ENCODE peak calls at places on chromosomes 3 and 15, in six cellular contexts. E is mesothelial cell of epicardium; K is NCI-H2081; J is activated T-helper 1 cell treated with anti-CD3 and anti-CD28 coated beads, Interleukin-12 subunit alpha, Interleukin-12 subunit beta, Interleukin-2, Interleukin-4 antibody, amounts not matched to agents 30 ng/mL and 10 ng/mL and 1 ng/mL, durations not matched to agents 14 hours and 24 hours and 36 hours; V is T-helper 9 cell; B is GM23338. T is an unnamed sample.
A peak's percentile ranks its signal among the peaks of the same experiment; 100 is the strongest.

GRCh38 chr3:123790254-123791072 is 93.7 kb downstream of the MYLK start:
- DNase-seq in E (no peak), K (no peak), J (no peak), V (no peak), B (no peak), T (no peak)

GRCh38 chr3:56484096-56484495 is 15.8 kb upstream of the ERC2 start:
- DNase-seq in E (no peak), K (no peak), J (no peak), V (no peak), B (no peak), T (no peak)

GRCh38 chr3:187281191-187281714 is 10.3 kb downstream of the MASP1 start:
- DNase-seq in E (no peak), K (no peak), J (no peak), V (no peak), B (peak; percentile 50), T (peak; percentile 35)

GRCh38 chr15:52730163-52730562 is 51.0 kb upstream of the ATOSA start:
- DNase-seq in E (no peak), K (no peak), J (no peak), V (peak; percentile 8), B (no peak), T (no peak)

GRCh38 chr3:119352863-119353527 is 58.8 kb downstream of the ARHGAP31 start:
- DNase-seq in E (no peak), K (no peak), J (no peak), V (no peak), B (peak; percentile 54), T (no peak)

GRCh38 chr15:90151989-90152645 is 49.0 kb upstream of the SEMA4B start:
- DNase-seq in E (no peak), K (no peak), J (no peak), V (no peak), B (peak; percentile 85), T (peak; percentile 70)

GRCh38 chr3:32816439-32817194 is 1.2 kb upstream of the TRIM71 start:
- DNase-seq in E (peak; percentile 68), K (no peak), J (no peak), V (no peak), B (peak; percentile 97), T (peak; percentile 88)

GRCh38 chr3:29694783-29695182 is 413.9 kb downstream of the RBMS3 start:
- DNase-seq in E (no peak), K (no peak), J (no peak), V (no peak), B (peak; percentile 48), T (no peak)

GRCh38 chr15:83248944-83249343 is 35.5 kb downstream of the BNC1 start:
- DNase-seq in E (no peak), K (no peak), J (no peak), V (no peak), B (peak; percentile 49), T (no peak)

GRCh38 chr3:111570404-111571030 is 24.6 kb downstream of the ZBED2 start:
- DNase-seq in E (no peak), K (no peak), J (no peak), V (no peak), B (peak; percentile 19), T (no peak)

GRCh38 chr3:113216393-113216792 is 5.0 kb downstream of the BOC start:
- DNase-seq in E (no peak), K (no peak), J (no peak), V (no peak), B (no peak), T (no peak)

GRCh38 chr15:40263036-40263754 is 19.7 kb downstream of the ANKRD63 start:
- DNase-seq in E (no peak), K (no peak), J (no peak), V (no peak), B (no peak), T (no peak)

GRCh38 chr3:183350164-183350563 is 78.3 kb downstream of the MCF2L2 start:
- DNase-seq in E (no peak), K (no peak), J (no peak), V (no peak), B (no peak), T (no peak)

GRCh38 chr3:123372789-123373534 is 75.9 kb downstream of the ADCY5 start:
- DNase-seq in E (no peak), K (no peak), J (no peak), V (no peak), B (no peak), T (no peak)

GRCh38 chr3:107431048-107431297 is 53.7 kb downstream of the CCDC54 start:
- DNase-seq in E (no peak), K (no peak), J (no peak), V (peak; percentile 6), B (peak; percentile 42), T (peak; percentile 48)

GRCh38 chr15:71916834-71917233 is 106.5 kb downstream of the NR2E3 start:
- DNase-seq in E (no peak), K (no peak), J (no peak), V (no peak), B (no peak), T (no peak)

GRCh38 chr3:50445919-50446318 is 57.5 kb downstream of the CACNA2D2 start:
- DNase-seq in E (no peak), K (peak; percentile 41), J (no peak), V (no peak), B (no peak), T (no peak)

GRCh38 chr3:145176907-145177306 is 984.1 kb downstream of the PLOD2 start:
- DNase-seq in E (no peak), K (no peak), J (no peak), V (no peak), B (no peak), T (no peak)

GRCh38 chr15:84582583-84583157 is 18.1 kb upstream of the ZSCAN2 start:
- DNase-seq in E (no peak), K (no peak), J (no peak), V (no peak), B (no peak), T (no peak)

GRCh38 chr15:85772668-85773067 is 22.1 kb downstream of the KLHL25 start:
- DNase-seq in E (no peak), K (no peak), J (no peak), V (no peak), B (no peak), T (no peak)

GRCh38 chr3:147604136-147604535 is 195.0 kb downstream of the ZIC1 start:
- DNase-seq in E (no peak), K (no peak), J (no peak), V (no peak), B (no peak), T (no peak)

GRCh38 chr3:97680696-97681095 is 83.9 kb upstream of the ARL6 start:
- DNase-seq in E (no peak), K (no peak), J (no peak), V (no peak), B (no peak), T (no peak)

GRCh38 chr15:94083467-94083991 is 147.8 kb upstream of the MCTP2 start:
- DNase-seq in E (no peak), K (no peak), J (no peak), V (no peak), B (no peak), T (no peak)

GRCh38 chr15:72521682-72522081 is 47.6 kb downstream of the ARIH1 start:
- DNase-seq in E (no peak), K (no peak), J (no peak), V (no peak), B (no peak), T (no peak)

GRCh38 chr3:114223146-114223545 is 14.2 kb downstream of the ZNF80 start:
- DNase-seq in E (no peak), K (no peak), J (no peak), V (no peak), B (no peak), T (no peak)

GRCh38 chr15:57387011-57387410 is 10.7 kb downstream of the CGNL1 start:
- DNase-seq in E (no peak), K (no peak), J (no peak), V (no peak), B (no peak), T (no peak)